ENCODE peak calls at places on chromosome 4, in five cellular contexts. I, F, K, U and V are unnamed samples.

GRCh38 chr4:165439981-165440380 is 61.2 kb downstream of the CPE start:
- DNase-seq in K (no peak), I (no peak), F (no peak), U (no peak), V (no peak)

GRCh38 chr4:101237773-101238172 is 109.6 kb downstream of the PPP3CA start:
- DNase-seq in U (no peak), I (no peak), F (peak; percentile 49), K (no peak), V (no peak)

GRCh38 chr4:75057369-75057768 is 124.5 kb downstream of the PARM1 start:
- DNase-seq in K (no peak), U (no peak), F (no peak), I (peak; percentile 5), V (no peak)

GRCh38 chr4:60724623-60725022 is 475.5 kb upstream of the ADGRL3 start:
- DNase-seq in K (peak; percentile 22), U (no peak), I (peak; percentile 8), F (no peak), V (peak; percentile 72)

GRCh38 chr4:151276787-151277557 is at the start of gene PRSS48:
- DNase-seq in K (peak; percentile 57), F (peak; percentile 34), U (peak; percentile 64), I (peak; percentile 92), V (no peak)

GRCh38 chr4:163070023-163070422 is 96.7 kb downstream of the NAF1 start:
- DNase-seq in I (no peak), F (no peak), U (no peak), K (no peak), V (no peak)

GRCh38 chr4:154399259-154399974 is 92.2 kb downstream of the DCHS2 start:
- DNase-seq in K (no peak), U (no peak), I (peak; percentile 64), F (no peak), V (no peak)

GRCh38 chr4:185931986-185932385 is 120.0 kb upstream of the SORBS2 start:
- DNase-seq in I (no peak), K (no peak), U (no peak), F (no peak), V (no peak)

GRCh38 chr4:151169223-151169622 is 69.8 kb downstream of the RPS3A start:
- DNase-seq in F (no peak), I (no peak), U (peak; percentile 66), K (peak; percentile 77), V (peak; percentile 79)

GRCh38 chr4:10384974-10385373 is 72.3 kb downstream of the ZNF518B start:
- DNase-seq in F (no peak), I (no peak), K (no peak), U (no peak), V (no peak)

GRCh38 chr4:137519406-137519805 is 12.9 kb downstream of the PCDH18 start:
- DNase-seq in U (no peak), F (no peak), I (no peak), K (no peak), V (no peak)

GRCh38 chr4:153204247-153205027 is at the start of gene TRIM2:
- DNase-seq in K (peak; percentile 80), U (peak; percentile 64), I (peak; percentile 95), F (peak; percentile 86), V (no peak)

GRCh38 chr4:142474398-142475087 is 371.6 kb downstream of the INPP4B start:
- DNase-seq in K (no peak), U (no peak), F (peak; percentile 53), I (no peak), V (no peak)

GRCh38 chr4:8911311-8912088 is 39.9 kb upstream of the HMX1 start:
- DNase-seq in K (no peak), F (no peak), U (no peak), I (no peak), V (peak; percentile 55)

GRCh38 chr4:65669008-65669971 is 999 bp downstream of the EPHA5 start:
- DNase-seq in U (no peak), F (no peak), I (peak; percentile 62), K (no peak), V (no peak)

GRCh38 chr4:168805341-168805740 is 204.7 kb downstream of the CBR4 start:
- DNase-seq in K (no peak), F (no peak), I (no peak), U (no peak), V (no peak)

GRCh38 chr4:172998527-172999469 is 169.8 kb upstream of the GALNT7 start:
- DNase-seq in U (no peak), K (no peak), F (no peak), I (peak; percentile 19), V (no peak)

GRCh38 chr4:7839856-7840255 is 99.8 kb downstream of the AFAP1 start:
- DNase-seq in K (no peak), F (no peak), U (no peak), I (no peak), V (no peak)
- H3K27ac ChIP-seq in K (no peak overlapping the region), F (no peak overlapping the region), U (no peak overlapping the region), I (no peak overlapping the region), V (no peak overlapping the region)

GRCh38 chr4:102534845-102535244 is 33.7 kb downstream of the NFKB1 start:
- DNase-seq in F (no peak), K (no peak), U (no peak), I (no peak), V (no peak)

GRCh38 chr4:102531441-102531840 is 30.3 kb downstream of the NFKB1 start:
- DNase-seq in F (no peak), U (no peak), I (no peak), K (no peak), V (no peak)

GRCh38 chr4:102533348-102533747 is 32.2 kb downstream of the NFKB1 start:
- DNase-seq in I (no peak), K (no peak), F (no peak), U (no peak), V (no peak)

GRCh38 chr4:102535398-102536082 is 34.4 kb downstream of the NFKB1 start:
- DNase-seq in F (no peak), K (no peak), I (no peak), U (no peak), V (no peak)

DNA sequence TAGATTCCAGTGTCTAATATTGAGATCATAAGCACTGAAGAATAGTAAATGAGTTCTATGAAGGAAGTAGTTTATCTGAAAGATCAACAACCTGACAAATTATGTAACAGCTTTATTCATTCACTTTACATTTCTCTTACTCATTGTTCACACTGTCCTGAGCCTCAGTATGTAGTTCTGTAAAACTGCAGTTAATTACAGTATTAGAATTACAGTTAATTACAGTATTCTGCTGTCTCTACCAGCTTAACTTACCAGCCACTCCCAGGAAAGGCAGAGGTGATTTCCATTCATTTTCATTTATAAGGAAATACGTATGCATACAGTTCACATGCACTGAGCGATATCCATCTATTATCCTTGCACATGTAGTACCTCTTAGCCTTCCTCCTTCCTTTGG is 32.8 kb downstream of the NFKB1 start:
- DNase-seq in U (no peak), K (no peak), I (no peak), F (no peak), V (no peak)
- H3K27ac ChIP-seq in U (no peak overlapping the region), K (no peak overlapping the region), I (no peak overlapping the region), F (no peak overlapping the region), V (no peak overlapping the region)

DNA sequence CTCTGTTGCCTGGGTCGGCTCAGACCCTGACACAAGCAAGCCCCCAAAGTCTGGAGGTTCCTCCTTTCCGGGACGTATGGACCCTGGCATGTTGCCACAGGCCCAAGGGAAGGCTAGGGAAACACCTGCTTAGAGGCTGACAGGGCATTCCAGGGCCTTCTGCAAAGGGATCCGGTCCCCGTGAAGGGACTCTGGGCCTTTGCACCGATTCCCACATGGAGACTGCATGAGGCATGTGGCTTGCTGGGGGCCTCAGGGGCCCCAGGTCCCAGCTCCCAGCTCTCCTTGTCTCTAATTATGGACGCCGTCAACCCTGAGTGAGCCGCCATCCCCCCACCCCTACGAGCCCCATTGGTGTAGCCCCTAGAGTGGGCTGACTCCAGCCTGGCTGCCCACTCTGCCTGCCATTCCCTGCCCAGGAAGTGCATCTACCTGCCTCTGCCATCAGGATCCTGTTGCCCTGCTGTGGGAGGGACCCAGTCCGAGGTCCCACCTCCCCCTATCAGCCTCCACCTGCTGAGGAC is 4.2 kb upstream of the RGS12 start:
- DNase-seq in F (no peak), I (no peak), K (no peak), U (no peak), V (peak; percentile 65)
- H3K27ac ChIP-seq in F (no peak overlapping the region), I (no peak overlapping the region), K (peak overlapping the region; percentile 15), U (no peak overlapping the region), V (no peak overlapping the region)

GRCh38 chr4:2832981-2833670 is 10.5 kb upstream of the ADD1 start:
- DNase-seq in U (no peak), I (no peak), F (no peak), K (no peak), V (no peak)
- H3K27ac ChIP-seq in U (no peak overlapping the region), I (no peak overlapping the region), F (no peak overlapping the region), K (no peak overlapping the region), V (no peak overlapping the region)

DNA sequence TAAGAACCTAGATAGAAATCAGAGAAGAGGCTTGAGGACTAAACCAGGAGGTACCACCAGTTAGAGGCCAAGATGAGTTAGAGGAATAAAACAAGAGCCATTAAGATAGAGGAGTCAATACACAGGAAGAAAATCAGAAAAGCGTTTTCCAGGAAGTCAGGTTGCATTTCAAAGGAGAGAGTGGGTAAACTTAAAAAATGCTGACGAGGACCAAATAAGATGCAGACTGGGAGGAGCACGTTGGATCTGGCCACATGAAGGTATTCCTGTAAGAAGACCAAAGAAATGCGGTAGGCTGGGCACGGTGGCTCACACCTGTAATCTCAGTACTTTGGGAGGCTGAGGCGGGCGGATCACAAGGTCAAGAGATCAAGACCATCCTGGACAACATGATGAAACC is 533.1 kb upstream of the TENM3 start:
- DNase-seq in F (no peak), K (no peak), I (no peak), U (no peak), V (no peak)
- H3K27ac ChIP-seq in F (no peak overlapping the region), K (no peak overlapping the region), I (no peak overlapping the region), U (no peak overlapping the region), V (no peak overlapping the region)

GRCh38 chr4:78749972-78750727 is 26.0 kb upstream of the BMP2K start:
- DNase-seq in K (no peak), F (no peak), I (no peak), U (no peak), V (no peak)
- H3K27ac ChIP-seq in K (no peak overlapping the region), F (no peak overlapping the region), I (no peak overlapping the region), U (no peak overlapping the region), V (no peak overlapping the region)

GRCh38 chr4:158002203-158002602 is 170.6 kb downstream of the GASK1B start:
- DNase-seq in K (no peak), U (no peak), I (no peak), F (no peak), V (no peak)
- H3K27ac ChIP-seq in K (no peak overlapping the region), U (no peak overlapping the region), I (no peak overlapping the region), F (no peak overlapping the region), V (no peak overlapping the region)

GRCh38 chr4:5199912-5200311 is 148.6 kb downstream of the STK32B start:
- DNase-seq in F (no peak), I (peak; percentile 27), K (no peak), U (no peak), V (no peak)
- H3K27ac ChIP-seq in F (no peak overlapping the region), I (no peak overlapping the region), K (no peak overlapping the region), U (no peak overlapping the region), V (no peak overlapping the region)